ENCODE peak calls at places on chromosomes 7 and 10, in nine cellular contexts. One of them, this sample, is unnamed.

GRCh38 chr7:46532571-46532970 is 611.5 kb upstream of the IGFBP3 start:
- DNase-seq in AG08395: no peak
- DNase-seq in CMK: no peak
- DNase-seq in heart left ventricle: no peak
- DNase-seq in bronchial epithelial cell: peak; percentile 39
- DNase-seq in fibroblast of mammary gland: no peak
- DNase-seq in SK-N-DZ: no peak
- DNase-seq in NCI-H146: no peak
- DNase-seq in stimulated activated CD4-positive, alpha-beta T cell treated with anti-CD3 and anti-CD28 coated beads, Interleukin-1b, Interleukin-23, amount 100 ng/mL, for 48 hours: no peak
- DNase-seq in this sample: no peak

GRCh38 chr10:63103971-63104409 is 29.1 kb upstream of the NRBF2 start:
- DNase-seq in SK-N-DZ: no peak
- DNase-seq in heart left ventricle: no peak
- DNase-seq in fibroblast of mammary gland: peak; percentile 28
- DNase-seq in CMK: no peak
- DNase-seq in stimulated activated CD4-positive, alpha-beta T cell treated with anti-CD3 and anti-CD28 coated beads, Interleukin-1b, Interleukin-23, amount 100 ng/mL, for 48 hours: peak; percentile 73
- DNase-seq in AG08395: no peak
- DNase-seq in NCI-H146: no peak
- DNase-seq in bronchial epithelial cell: peak; percentile 10
- DNase-seq in this sample: no peak

GRCh38 chr10:132926070-132926469 is 16.3 kb downstream of the CFAP46 start:
- DNase-seq in NCI-H146: no peak
- DNase-seq in fibroblast of mammary gland: no peak
- DNase-seq in CMK: no peak
- DNase-seq in stimulated activated CD4-positive, alpha-beta T cell treated with anti-CD3 and anti-CD28 coated beads, Interleukin-1b, Interleukin-23, amount 100 ng/mL, for 48 hours: no peak
- DNase-seq in heart left ventricle: no peak
- DNase-seq in SK-N-DZ: no peak
- DNase-seq in bronchial epithelial cell: no peak
- DNase-seq in AG08395: no peak
- DNase-seq in this sample: peak; percentile 61

GRCh38 chr7:140646931-140647647 is 6.5 kb upstream of the DENND2A start:
- DNase-seq in stimulated activated CD4-positive, alpha-beta T cell treated with anti-CD3 and anti-CD28 coated beads, Interleukin-1b, Interleukin-23, amount 100 ng/mL, for 48 hours: peak; percentile 19
- DNase-seq in NCI-H146: peak; percentile 88
- DNase-seq in bronchial epithelial cell: peak; percentile 33
- DNase-seq in SK-N-DZ: peak; percentile 87
- DNase-seq in heart left ventricle: peak; percentile 32
- DNase-seq in CMK: no peak
- DNase-seq in fibroblast of mammary gland: no peak
- DNase-seq in AG08395: peak; percentile 65
- DNase-seq in this sample: no peak

GRCh38 chr10:27529010-27529783 is 25.1 kb downstream of the RAB18 start:
- DNase-seq in SK-N-DZ: no peak
- DNase-seq in AG08395: no peak
- DNase-seq in heart left ventricle: no peak
- DNase-seq in NCI-H146: no peak
- DNase-seq in CMK: no peak
- DNase-seq in stimulated activated CD4-positive, alpha-beta T cell treated with anti-CD3 and anti-CD28 coated beads, Interleukin-1b, Interleukin-23, amount 100 ng/mL, for 48 hours: no peak
- DNase-seq in bronchial epithelial cell: no peak
- DNase-seq in fibroblast of mammary gland: peak; percentile 32
- DNase-seq in this sample: no peak

GRCh38 chr7:151520419-151521229 is 929 bp upstream of the RHEB start:
- DNase-seq in SK-N-DZ: no peak
- DNase-seq in CMK: no peak
- DNase-seq in heart left ventricle: peak; percentile 45
- DNase-seq in bronchial epithelial cell: no peak
- DNase-seq in AG08395: peak; percentile 16
- DNase-seq in NCI-H146: peak; percentile 60
- DNase-seq in fibroblast of mammary gland: no peak
- DNase-seq in stimulated activated CD4-positive, alpha-beta T cell treated with anti-CD3 and anti-CD28 coated beads, Interleukin-1b, Interleukin-23, amount 100 ng/mL, for 48 hours: peak; percentile 52
- DNase-seq in this sample: peak; percentile 92

GRCh38 chr7:1752771-1753562 is 82.9 kb downstream of the ELFN1 start:
- DNase-seq in fibroblast of mammary gland: no peak
- DNase-seq in CMK: no peak
- DNase-seq in AG08395: no peak
- DNase-seq in stimulated activated CD4-positive, alpha-beta T cell treated with anti-CD3 and anti-CD28 coated beads, Interleukin-1b, Interleukin-23, amount 100 ng/mL, for 48 hours: no peak
- DNase-seq in SK-N-DZ: no peak
- DNase-seq in heart left ventricle: no peak
- DNase-seq in bronchial epithelial cell: no peak
- DNase-seq in NCI-H146: no peak
- DNase-seq in this sample: peak; percentile 32

GRCh38 chr7:137454169-137455166 is 110.9 kb upstream of the PTN start:
- DNase-seq in fibroblast of mammary gland: peak; percentile 85
- DNase-seq in CMK: no peak
- DNase-seq in stimulated activated CD4-positive, alpha-beta T cell treated with anti-CD3 and anti-CD28 coated beads, Interleukin-1b, Interleukin-23, amount 100 ng/mL, for 48 hours: no peak
- DNase-seq in bronchial epithelial cell: peak; percentile 44
- DNase-seq in NCI-H146: peak; percentile 32
- DNase-seq in heart left ventricle: peak; percentile 18
- DNase-seq in SK-N-DZ: peak; percentile 59
- DNase-seq in AG08395: peak; percentile 54
- DNase-seq in this sample: no peak

GRCh38 chr7:39922580-39922979 is 27.5 kb upstream of the CDK13 start:
- DNase-seq in heart left ventricle: no peak
- DNase-seq in stimulated activated CD4-positive, alpha-beta T cell treated with anti-CD3 and anti-CD28 coated beads, Interleukin-1b, Interleukin-23, amount 100 ng/mL, for 48 hours: no peak
- DNase-seq in bronchial epithelial cell: no peak
- DNase-seq in NCI-H146: no peak
- DNase-seq in fibroblast of mammary gland: no peak
- DNase-seq in AG08395: no peak
- DNase-seq in SK-N-DZ: no peak
- DNase-seq in CMK: no peak
- DNase-seq in this sample: no peak

GRCh38 chr7:3092468-3092867 is 48.8 kb upstream of the CARD11 start:
- DNase-seq in CMK: no peak
- DNase-seq in bronchial epithelial cell: peak; percentile 4
- DNase-seq in SK-N-DZ: no peak
- DNase-seq in fibroblast of mammary gland: no peak
- DNase-seq in heart left ventricle: peak; percentile 11
- DNase-seq in stimulated activated CD4-positive, alpha-beta T cell treated with anti-CD3 and anti-CD28 coated beads, Interleukin-1b, Interleukin-23, amount 100 ng/mL, for 48 hours: peak; percentile 72
- DNase-seq in AG08395: no peak
- DNase-seq in NCI-H146: no peak
- DNase-seq in this sample: no peak

GRCh38 chr10:86757110-86757790 is 831 bp downstream of the BMPR1A start:
- DNase-seq in fibroblast of mammary gland: peak; percentile 60
- DNase-seq in stimulated activated CD4-positive, alpha-beta T cell treated with anti-CD3 and anti-CD28 coated beads, Interleukin-1b, Interleukin-23, amount 100 ng/mL, for 48 hours: peak; percentile 4
- DNase-seq in NCI-H146: peak; percentile 37
- DNase-seq in bronchial epithelial cell: peak; percentile 50
- DNase-seq in CMK: no peak
- DNase-seq in AG08395: peak; percentile 49
- DNase-seq in heart left ventricle: peak; percentile 48
- DNase-seq in SK-N-DZ: peak; percentile 49
- DNase-seq in this sample: peak; percentile 81

GRCh38 chr10:122567056-122567660 is 6.6 kb downstream of the DMBT1 start:
- DNase-seq in fibroblast of mammary gland: peak; percentile 27
- DNase-seq in AG08395: peak; percentile 32
- DNase-seq in stimulated activated CD4-positive, alpha-beta T cell treated with anti-CD3 and anti-CD28 coated beads, Interleukin-1b, Interleukin-23, amount 100 ng/mL, for 48 hours: no peak
- DNase-seq in SK-N-DZ: no peak
- DNase-seq in NCI-H146: no peak
- DNase-seq in bronchial epithelial cell: no peak
- DNase-seq in heart left ventricle: no peak
- DNase-seq in CMK: peak; percentile 15
- DNase-seq in this sample: no peak

GRCh38 chr10:58818889-58819288 is 306.2 kb downstream of the BICC1 start:
- DNase-seq in stimulated activated CD4-positive, alpha-beta T cell treated with anti-CD3 and anti-CD28 coated beads, Interleukin-1b, Interleukin-23, amount 100 ng/mL, for 48 hours: no peak
- DNase-seq in fibroblast of mammary gland: peak; percentile 89
- DNase-seq in NCI-H146: no peak
- DNase-seq in bronchial epithelial cell: peak; percentile 66
- DNase-seq in CMK: no peak
- DNase-seq in AG08395: no peak
- DNase-seq in SK-N-DZ: no peak
- DNase-seq in heart left ventricle: no peak
- DNase-seq in this sample: no peak

GRCh38 chr10:28738200-28738599 is 60.9 kb downstream of the BAMBI start:
- DNase-seq in NCI-H146: no peak
- DNase-seq in SK-N-DZ: no peak
- DNase-seq in stimulated activated CD4-positive, alpha-beta T cell treated with anti-CD3 and anti-CD28 coated beads, Interleukin-1b, Interleukin-23, amount 100 ng/mL, for 48 hours: no peak
- DNase-seq in CMK: peak; percentile 5
- DNase-seq in fibroblast of mammary gland: peak; percentile 12
- DNase-seq in AG08395: no peak
- DNase-seq in bronchial epithelial cell: no peak
- DNase-seq in heart left ventricle: no peak
- DNase-seq in this sample: no peak

GRCh38 chr7:110841840-110842579 is 248.9 kb upstream of the LRRN3 start:
- DNase-seq in NCI-H146: no peak
- DNase-seq in AG08395: no peak
- DNase-seq in SK-N-DZ: peak; percentile 64
- DNase-seq in stimulated activated CD4-positive, alpha-beta T cell treated with anti-CD3 and anti-CD28 coated beads, Interleukin-1b, Interleukin-23, amount 100 ng/mL, for 48 hours: no peak
- DNase-seq in heart left ventricle: no peak
- DNase-seq in bronchial epithelial cell: no peak
- DNase-seq in fibroblast of mammary gland: no peak
- DNase-seq in CMK: no peak
- DNase-seq in this sample: no peak

This sample was measured in kidney.